ENCODE peak calls at places on chromosomes 6 and 20, in ten cellular contexts. H is NCI-H1930; Z is H9; X is PC-3; K is stimulated activated CD8-positive, alpha-beta memory T cell treated with anti-CD3 and anti-CD28 coated beads, Interleukin-4, amount 100 ng/mL, for 24 hours; V is NCI-H345; Q is hepatocyte; C is islet precursor cell; M is cardiac fibroblast; U is bronchial epithelial cell. E is an unnamed sample.
A peak's percentile ranks its signal among the peaks of the same experiment; 100 is the strongest.

GRCh38 chr20:49759266-49759950 is 45.7 kb upstream of the B4GALT5 start:
- DNase-seq in Z (no peak), M (no peak), K (no peak), Q (no peak), H (no peak), V (no peak), U (peak; percentile 18), C (no peak), X (no peak), E (no peak)

GRCh38 chr6:137192821-137193220 is 19.4 kb upstream of the IL22RA2 start:
- DNase-seq in K (no peak), U (no peak), Q (no peak), M (no peak), X (no peak), C (no peak), V (no peak), Z (no peak), H (no peak), E (no peak)

GRCh38 chr20:20734475-20734948 is 22.1 kb upstream of the RALGAPA2 start:
- DNase-seq in C (no peak), X (no peak), Z (no peak), V (no peak), K (no peak), M (no peak), U (no peak), H (no peak), Q (no peak), E (no peak)

GRCh38 chr6:9140861-9141534 is 705.7 kb upstream of the SLC35B3 start:
- DNase-seq in K (no peak), Z (no peak), H (peak; percentile 41), V (no peak), U (peak; percentile 18), X (peak; percentile 71), C (no peak), M (no peak), Q (peak; percentile 6), E (no peak)

GRCh38 chr20:48295966-48296421 is 510.7 kb upstream of the SULF2 start:
- DNase-seq in Q (peak; percentile 40), X (no peak), H (no peak), K (no peak), U (no peak), C (peak; percentile 83), V (no peak), Z (no peak), M (peak; percentile 77), E (no peak)

GRCh38 chr6:147382945-147383554 is 125.4 kb upstream of the SAMD5 start:
- DNase-seq in V (no peak), H (no peak), M (peak; percentile 70), Z (no peak), K (no peak), X (peak; percentile 55), C (no peak), U (peak; percentile 34), Q (peak; percentile 31), E (no peak)

GRCh38 chr6:166935353-166935752 is 21.0 kb downstream of the RNASET2 start:
- DNase-seq in M (no peak), U (no peak), K (no peak), Q (no peak), Z (no peak), C (no peak), V (peak; percentile 49), X (no peak), H (no peak), E (no peak)

GRCh38 chr20:25324412-25324811 is 66.2 kb downstream of the ABHD12 start:
- DNase-seq in Q (no peak), C (peak; percentile 32), X (no peak), H (no peak), K (no peak), Z (peak; percentile 20), V (no peak), U (no peak), M (no peak), E (no peak)

GRCh38 chr6:88870728-88871330 is 92.6 kb downstream of the RNGTT start:
- DNase-seq in M (peak; percentile 82), X (peak; percentile 73), H (peak; percentile 8), Q (peak; percentile 57), Z (no peak), C (no peak), K (no peak), U (peak; percentile 54), V (peak; percentile 41), E (no peak)

GRCh38 chr6:115554060-115554459 is 506.6 kb downstream of the FRK start:
- DNase-seq in K (no peak), M (no peak), V (no peak), Z (peak; percentile 27), X (no peak), U (no peak), H (no peak), C (no peak), Q (no peak), E (no peak)

GRCh38 chr6:43942011-43942442 is 172.0 kb downstream of the VEGFA start:
- DNase-seq in H (no peak), X (no peak), M (no peak), C (peak; percentile 63), Q (no peak), V (no peak), Z (peak; percentile 25), U (no peak), K (no peak), E (no peak)

GRCh38 chr20:36483919-36484808 is 57.2 kb upstream of the MYL9 start:
- DNase-seq in H (no peak), C (peak; percentile 88), Q (no peak), U (peak; percentile 44), K (no peak), X (peak; percentile 65), V (peak; percentile 37), Z (no peak), M (peak; percentile 41), E (no peak)